ENCODE peak calls at places on chromosomes 4 and X, in nine cellular contexts. I is upper lobe of right lung; J is lower leg skin; O is kidney; W is CD8-positive, alpha-beta T cell; Y is IMR-90; B is GM12865; K is iPS DF 6.9; D is right cardiac atrium. S is an unnamed sample.
A peak's percentile ranks its signal among the peaks of the same experiment; 100 is the strongest.

GRCh38 chr4:165115301-165115700 is 2.6 kb upstream of the TMEM192 start:
- DNase-seq in K (no peak), I (no peak), O (no peak), B (peak; percentile 39), Y (no peak), D (no peak), J (no peak), W (no peak), S (no peak)

GRCh38 chr4:3224971-3225850 is 23.7 kb upstream of the MSANTD1 start:
- DNase-seq in O (peak; percentile 66), W (no peak), K (no peak), D (no peak), J (no peak), I (peak; percentile 60), Y (no peak), B (no peak), S (no peak)

GRCh38 chr4:189267312-189267965 is 673.2 kb upstream of the FRG1 start:
- DNase-seq in Y (no peak), W (no peak), O (no peak), B (no peak), J (no peak), K (no peak), D (no peak), I (no peak), S (no peak)

GRCh38 chrX:889966-890651 is 259.5 kb downstream of the SHOX start:
- DNase-seq in B (no peak), Y (no peak), D (no peak), K (no peak), I (no peak), O (no peak), J (no peak), W (no peak), S (no peak)

GRCh38 chr4:32135642-32136041 is 1415.5 kb downstream of the PCDH7 start:
- DNase-seq in I (no peak), Y (peak; percentile 4), O (no peak), D (no peak), K (no peak), J (no peak), W (no peak), B (no peak), S (no peak)

GRCh38 chrX:69282893-69283690 is 117.8 kb upstream of the PJA1 start:
- DNase-seq in B (no peak), I (no peak), J (no peak), D (no peak), O (no peak), W (no peak), Y (no peak), K (no peak), S (no peak)

GRCh38 chr4:10063544-10064300 is 42.4 kb upstream of the SLC2A9 start:
- DNase-seq in J (peak; percentile 87), B (no peak), Y (peak; percentile 70), I (no peak), O (peak; percentile 84), W (no peak), D (peak; percentile 86), K (peak; percentile 25), S (peak; percentile 37)

GRCh38 chr4:114287079-114287696 is 307.7 kb upstream of the ARSJ start:
- DNase-seq in D (no peak), I (no peak), W (no peak), K (no peak), J (no peak), B (no peak), O (no peak), Y (no peak), S (no peak)

GRCh38 chr4:151641983-151642382 is 118.8 kb downstream of the GATB start:
- DNase-seq in J (no peak), B (no peak), I (no peak), K (no peak), O (no peak), Y (no peak), W (no peak), D (no peak), S (no peak)

GRCh38 chr4:107900067-107900466 is 31.3 kb upstream of the CYP2U1 start:
- DNase-seq in D (no peak), W (no peak), B (no peak), K (no peak), O (no peak), J (no peak), Y (no peak), I (no peak), S (no peak)

GRCh38 chr4:164485169-164485568 is 268.8 kb upstream of the SMIM31 start:
- DNase-seq in K (no peak), W (no peak), J (no peak), O (no peak), D (no peak), B (no peak), Y (no peak), I (no peak), S (no peak)

GRCh38 chr4:104490770-104491395 is 3.8 kb downstream of the CXXC4 start:
- DNase-seq in J (peak; percentile 92), K (no peak), Y (peak; percentile 17), D (peak; percentile 93), B (peak; percentile 90), O (peak; percentile 94), I (peak; percentile 88), W (peak; percentile 3), S (no peak)

GRCh38 chr4:6914448-6914847 is 4.8 kb downstream of the TBC1D14 start:
- DNase-seq in D (no peak), W (no peak), O (no peak), K (no peak), I (no peak), B (no peak), Y (no peak), J (no peak), S (no peak)

DNA sequence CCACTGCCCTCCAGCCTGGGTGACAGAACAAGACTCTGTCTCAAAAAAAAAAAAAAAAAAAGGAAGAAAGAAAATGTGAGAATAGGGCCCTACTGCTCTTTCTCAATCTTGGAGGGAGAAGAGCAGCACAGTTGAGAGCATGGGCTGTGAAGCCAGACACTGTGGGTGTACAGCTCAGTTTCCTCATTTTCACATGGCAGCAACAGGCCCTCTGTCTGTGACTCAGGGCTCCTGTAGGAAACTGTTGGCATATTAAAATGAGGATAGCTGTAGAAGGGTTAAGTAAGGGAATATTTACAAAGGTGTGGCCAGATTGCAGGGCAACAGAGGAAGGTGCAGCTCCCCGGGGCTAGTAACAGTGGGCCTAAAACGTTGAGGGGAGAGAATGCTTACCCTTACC is 3.4 kb downstream of the AKAP14 start:
- DNase-seq in W (no peak), J (no peak), O (no peak), D (no peak), I (no peak), B (no peak), Y (no peak), K (no peak), S (no peak)
- H3K4me3 ChIP-seq in W (no peak overlapping the region), J (no peak overlapping the region), O (no peak overlapping the region), D (no peak overlapping the region), I (no peak overlapping the region), B (no peak overlapping the region), Y (no peak overlapping the region), K (no peak overlapping the region), S (no peak overlapping the region)

GRCh38 chrX:41338422-41338821 is 4.5 kb downstream of the DDX3X start:
- DNase-seq in Y (no peak), K (no peak), B (no peak), O (no peak), D (no peak), J (no peak), W (no peak), I (no peak), S (no peak)
- H3K4me3 ChIP-seq in Y (no peak overlapping the region), K (no peak overlapping the region), B (no peak overlapping the region), O (no peak overlapping the region), D (peak overlapping the region; percentile 62), J (no peak overlapping the region), W (no peak overlapping the region), I (no peak overlapping the region), S (no peak overlapping the region)

GRCh38 chr4:14289708-14290107 is 662.2 kb upstream of the BOD1L1 start:
- DNase-seq in K (no peak), O (no peak), Y (no peak), W (no peak), D (no peak), B (no peak), I (no peak), J (no peak), S (no peak)
- H3K4me3 ChIP-seq in K (no peak overlapping the region), O (no peak overlapping the region), Y (no peak overlapping the region), W (no peak overlapping the region), D (no peak overlapping the region), B (no peak overlapping the region), I (no peak overlapping the region), J (no peak overlapping the region), S (no peak overlapping the region)

GRCh38 chr4:48109413-48110263 is 24.4 kb downstream of the TXK start:
- DNase-seq in J (no peak), D (no peak), W (no peak), O (no peak), K (no peak), Y (peak; percentile 40), I (no peak), B (peak; percentile 71), S (no peak)

GRCh38 chr4:48108309-48109073 is 25.6 kb downstream of the TXK start:
- DNase-seq in D (no peak), Y (no peak), W (no peak), K (no peak), B (no peak), I (no peak), O (no peak), J (no peak), S (no peak)

GRCh38 chr4:48114396-48114795 is 19.7 kb downstream of the TXK start:
- DNase-seq in J (no peak), O (no peak), Y (no peak), B (no peak), D (no peak), I (no peak), W (no peak), K (no peak), S (no peak)

GRCh38 chr4:48110452-48110978 is 23.5 kb downstream of the TXK start:
- DNase-seq in B (no peak), D (no peak), J (no peak), O (no peak), I (no peak), K (no peak), Y (no peak), W (no peak), S (peak; percentile 63)

GRCh38 chr4:48112017-48112667 is 21.9 kb downstream of the TXK start:
- DNase-seq in J (no peak), W (no peak), Y (peak; percentile 45), K (no peak), O (no peak), B (no peak), D (no peak), I (no peak), S (no peak)
- H3K4me3 ChIP-seq in J (no peak overlapping the region), W (no peak overlapping the region), Y (no peak overlapping the region), K (no peak overlapping the region), O (no peak overlapping the region), B (no peak overlapping the region), D (no peak overlapping the region), I (no peak overlapping the region), S (no peak overlapping the region)